ENCODE peak calls at places on chromosome 20, in ten cellular contexts. L is transverse colon, M is omental fat pad, J is progenitor cell of endocrine pancreas, F is adrenal gland, S is kidney epithelial cell, V is HFFc6, T is cardiac muscle cell, P is ovary, E is bronchial epithelial cell. B is an unnamed sample.

GRCh38 chr20:44403194-44404112 is 48.0 kb downstream of the HNF4A start:
- DNase-seq in M (no peak), L (peak), S (no peak), J (no peak), P (no peak), V (no peak), T (no peak), F (no peak), E (no peak), B (no peak)

GRCh38 chr20:9363673-9364072 is 150.7 kb upstream of the LAMP5 start:
- DNase-seq in J (no peak), E (peak), P (no peak), F (no peak), L (no peak), S (no peak), M (no peak), V (no peak), T (no peak), B (no peak)

GRCh38 chr20:33812673-33813462 is 1.7 kb downstream of the CHMP4B start:
- DNase-seq in M (no peak), S (no peak), E (peak), P (no peak), F (no peak), T (no peak), L (no peak), J (no peak), V (no peak), B (no peak)

GRCh38 chr20:47032969-47033578 is 138.4 kb downstream of the EYA2 start:
- DNase-seq in S (no peak), E (no peak), F (no peak), J (no peak), M (no peak), T (no peak), L (no peak), V (no peak), P (no peak), B (no peak)

GRCh38 chr20:47489448-47489872 is 12.2 kb upstream of the NCOA3 start:
- DNase-seq in J (no peak), P (no peak), L (peak), T (no peak), V (no peak), M (no peak), S (no peak), E (no peak), F (peak), B (no peak)

GRCh38 chr20:40776702-40777457 is 87.8 kb upstream of the MAFB start:
- DNase-seq in L (no peak), S (no peak), P (no peak), E (no peak), J (no peak), V (no peak), F (no peak), T (no peak), M (no peak), B (no peak)

GRCh38 chr20:17504326-17504897 is 26.8 kb downstream of the BFSP1 start:
- DNase-seq in V (no peak), T (no peak), E (no peak), S (no peak), F (no peak), L (no peak), J (no peak), M (no peak), P (no peak), B (peak)

GRCh38 chr20:48667481-48667880 is 160.3 kb downstream of the PREX1 start:
- DNase-seq in P (no peak), J (no peak), M (no peak), S (no peak), T (no peak), E (no peak), F (no peak), V (no peak), L (no peak), B (no peak)

GRCh38 chr20:38426006-38426405 is 9.1 kb downstream of the SNHG17 start:
- DNase-seq in F (peak), J (no peak), M (no peak), E (peak), T (peak), L (no peak), S (peak), V (peak), P (no peak), B (no peak)

GRCh38 chr20:21509597-21510331 is 4.1 kb downstream of the NKX2-2 start:
- DNase-seq in E (no peak), M (no peak), S (no peak), F (no peak), V (peak), L (no peak), P (no peak), T (peak), J (no peak), B (no peak)

GRCh38 chr20:32411955-32412706 is 54.0 kb downstream of the ASXL1 start:
- DNase-seq in T (no peak), J (no peak), M (no peak), P (no peak), V (no peak), S (no peak), L (no peak), F (no peak), E (no peak), B (no peak)

GRCh38 chr20:15708984-15709598 is 864.2 kb downstream of the KIF16B start:
- DNase-seq in J (no peak), T (peak), M (no peak), V (no peak), F (peak), E (no peak), L (peak), P (no peak), S (no peak), B (peak)

GRCh38 chr20:58297394-58297793 is 12.1 kb upstream of the RAB22A start:
- DNase-seq in M (no peak), V (no peak), S (no peak), T (no peak), P (no peak), J (no peak), L (no peak), E (no peak), F (peak), B (no peak)

GRCh38 chr20:23147964-23148720 is 62.0 kb upstream of the CD93 start:
- DNase-seq in J (no peak), V (peak), L (no peak), M (no peak), T (peak), F (peak), P (no peak), E (peak), S (peak), B (no peak)

GRCh38 chr20:36275011-36275410 is 31.1 kb upstream of the DLGAP4 start:
- DNase-seq in P (no peak), J (no peak), F (no peak), V (no peak), S (no peak), L (no peak), E (no peak), M (no peak), T (no peak), B (no peak)

GRCh38 chr20:36274248-36274841 is 31.8 kb upstream of the DLGAP4 start:
- DNase-seq in F (no peak), V (no peak), L (no peak), J (no peak), M (no peak), T (no peak), P (no peak), E (no peak), S (no peak), B (no peak)

GRCh38 chr20:36272547-36273220 is 33.5 kb upstream of the DLGAP4 start:
- DNase-seq in M (no peak), E (no peak), F (no peak), V (no peak), L (no peak), J (no peak), T (no peak), P (no peak), S (no peak), B (no peak)

GRCh38 chr20:36271639-36272546 is 34.2 kb upstream of the DLGAP4 start:
- DNase-seq in M (no peak), F (no peak), J (no peak), E (no peak), L (no peak), T (no peak), P (no peak), S (no peak), V (no peak), B (no peak)

DNA sequence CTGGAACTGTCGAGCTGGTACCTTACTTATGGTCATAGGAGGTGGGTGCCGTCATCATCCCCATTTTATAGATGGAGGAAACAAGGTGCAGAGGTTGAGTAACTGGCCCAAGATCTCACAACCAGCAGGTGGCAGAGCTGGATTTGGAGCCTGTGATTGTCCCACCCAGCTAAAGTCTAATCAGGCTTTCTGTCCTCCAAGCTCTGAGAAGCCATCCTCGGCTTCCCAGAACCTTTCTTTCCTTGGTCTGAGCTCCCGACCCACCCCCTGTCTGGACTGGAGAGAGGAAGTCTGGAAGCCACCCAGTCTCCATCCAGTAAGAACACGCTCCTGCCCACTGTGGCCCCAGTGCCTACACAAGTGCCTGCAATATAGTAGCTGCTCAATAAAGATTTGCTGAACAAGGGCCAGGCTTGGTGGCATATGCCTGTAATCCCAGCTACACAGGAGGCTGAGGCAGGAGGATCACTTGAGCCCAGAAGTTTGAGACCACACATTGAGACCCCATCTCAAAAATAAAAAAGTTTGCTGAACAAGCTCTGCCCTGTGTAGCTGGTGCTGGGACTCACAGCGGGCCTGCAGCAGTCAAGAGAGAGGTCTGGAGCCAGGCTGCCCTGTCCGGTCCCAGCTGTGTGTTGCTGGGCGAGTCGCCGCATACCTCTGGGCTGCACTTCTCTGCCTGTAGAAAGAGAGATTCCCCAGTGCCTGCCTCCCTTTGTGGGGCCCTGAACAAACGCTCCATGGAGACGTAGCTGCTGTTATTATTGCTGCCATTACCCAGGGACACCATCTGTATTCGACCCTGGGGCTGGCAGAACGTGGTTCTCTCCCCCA is 32.5 kb upstream of the DLGAP4 start:
- DNase-seq in T (peak), L (no peak), J (no peak), F (no peak), S (no peak), M (no peak), V (peak), E (peak), P (no peak), B (no peak)
- TF ChIP-seq CTCF in T (peak), L (peak), J (peak), F (peak), S (peak), M (no peak), V (peak), E (peak), P (no peak), B (no peak)

GRCh38 chr20:45965169-45966002 is 6.6 kb downstream of the ZNF335 start:
- DNase-seq in T (no peak), P (no peak), V (no peak), F (no peak), J (no peak), S (no peak), E (no peak), L (no peak), M (no peak), B (no peak)

GRCh38 chr20:45964024-45964423 is 8.0 kb downstream of the ZNF335 start:
- DNase-seq in F (no peak), S (no peak), M (no peak), V (no peak), T (no peak), E (no peak), J (no peak), P (no peak), L (no peak), B (no peak)

GRCh38 chr20:45959956-45960630 is 11.9 kb downstream of the ZNF335 start:
- DNase-seq in J (no peak), P (no peak), M (no peak), L (no peak), S (no peak), T (no peak), E (no peak), V (no peak), F (no peak), B (no peak)

GRCh38 chr20:45962031-45962755 is 9.8 kb downstream of the ZNF335 start:
- DNase-seq in M (no peak), P (no peak), T (no peak), E (no peak), J (no peak), S (no peak), V (no peak), F (no peak), L (no peak), B (no peak)

GRCh38 chr20:45963059-45964011 is 8.7 kb downstream of the ZNF335 start:
- DNase-seq in J (no peak), V (peak), S (peak), F (no peak), P (no peak), E (peak), M (no peak), L (no peak), T (peak), B (no peak)
- TF ChIP-seq CTCF in J (peak), V (peak), S (peak), F (peak), P (no peak), E (peak), M (no peak), L (peak), T (peak), B (no peak)

DNA sequence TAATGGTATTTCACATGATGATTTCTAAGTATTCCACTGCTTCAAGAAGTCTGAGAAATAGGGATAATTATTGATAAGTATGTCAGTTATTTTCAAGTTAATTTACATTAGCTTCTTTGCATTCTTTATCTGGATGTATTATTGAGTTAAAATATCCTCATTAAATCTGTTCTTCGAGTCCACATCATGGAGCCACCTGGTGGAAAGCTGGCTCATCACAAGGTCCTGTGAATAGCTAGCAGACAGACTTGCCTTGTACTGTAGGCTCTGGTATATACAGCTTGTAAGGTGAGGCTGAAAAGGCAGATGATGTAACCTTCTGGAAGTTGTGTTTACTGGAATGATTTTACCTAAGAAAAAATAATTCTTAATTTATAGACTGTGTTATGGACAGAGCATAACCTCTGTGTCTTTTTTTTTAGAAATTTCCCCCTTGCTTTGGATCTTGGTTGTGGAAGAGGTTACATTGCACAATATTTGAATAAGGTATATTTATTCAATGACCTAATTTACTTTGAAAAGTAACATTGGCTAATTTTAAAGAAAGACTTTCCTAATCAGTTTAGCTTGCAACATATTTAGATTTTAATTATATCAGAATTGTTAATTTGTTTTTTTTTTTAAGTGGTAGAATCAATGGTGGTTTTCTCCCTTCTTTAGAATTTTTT is 3.5 kb downstream of the NDUFAF5 start:
- DNase-seq in P (no peak), S (no peak), M (no peak), E (peak), F (peak), L (peak), J (no peak), V (peak), T (peak), B (no peak)
- TF ChIP-seq CTCF in P (no peak), S (peak), M (no peak), E (peak), F (peak), L (peak), J (peak), V (peak), T (peak), B (peak)

GRCh38 chr20:61965606-61966491 is 99.8 kb downstream of the TAF4 start:
- DNase-seq in J (no peak), L (no peak), F (no peak), M (no peak), S (no peak), P (peak), T (no peak), E (no peak), V (no peak), B (no peak)
- TF ChIP-seq CTCF in J (no peak), L (no peak), F (no peak), M (no peak), S (no peak), P (no peak), T (no peak), E (no peak), V (peak), B (no peak)

DNA sequence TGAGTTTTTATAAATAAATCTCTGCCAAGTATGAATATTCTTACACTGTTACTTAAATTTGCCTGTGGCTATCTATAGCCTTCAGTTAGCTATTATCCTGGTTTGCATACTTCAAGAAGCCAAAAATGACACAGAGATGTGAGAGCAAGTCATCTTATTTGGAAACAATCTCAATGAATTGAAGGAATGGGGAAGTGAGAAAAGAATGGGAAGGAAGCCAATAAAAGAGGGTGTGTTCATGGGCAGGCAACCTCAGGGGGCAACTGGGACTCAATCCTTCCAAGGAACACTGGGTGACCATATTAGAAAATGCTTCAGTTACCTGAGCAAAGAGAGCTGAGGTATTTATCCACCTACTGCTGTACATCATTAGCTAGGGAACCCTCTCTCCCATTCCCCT is 9.9 kb downstream of the HAO1 start:
- DNase-seq in F (no peak), S (no peak), J (no peak), P (no peak), E (no peak), T (no peak), L (no peak), M (no peak), V (no peak), B (no peak)
- TF ChIP-seq CTCF in F (no peak), S (no peak), J (no peak), P (no peak), E (no peak), T (no peak), L (no peak), M (no peak), V (no peak), B (no peak)

DNA sequence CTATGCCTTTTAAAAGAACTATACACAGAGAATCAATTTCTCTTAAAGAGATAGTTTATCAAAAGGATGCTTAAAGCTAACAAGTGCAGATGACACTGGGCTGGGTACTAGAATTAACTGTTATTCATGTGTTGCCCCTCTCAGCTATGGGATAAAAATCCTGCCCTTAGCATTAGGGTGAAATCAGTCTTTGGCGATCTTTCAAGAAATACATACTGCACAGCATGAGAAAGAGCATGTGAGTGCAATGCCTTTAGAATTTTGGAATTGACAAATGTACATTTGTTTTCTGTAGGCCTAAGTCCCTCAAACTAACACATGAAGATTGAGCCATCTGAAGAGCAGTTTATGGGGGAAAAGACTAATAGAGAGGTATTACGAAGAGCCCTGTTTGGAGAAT is 115.4 kb downstream of the ZFP64 start:
- DNase-seq in F (no peak), M (no peak), V (no peak), L (no peak), E (no peak), J (no peak), S (no peak), T (peak), P (no peak), B (no peak)
- TF ChIP-seq CTCF in F (no peak), M (no peak), V (no peak), L (no peak), E (no peak), J (no peak), S (no peak), T (no peak), P (no peak), B (no peak)

DNA sequence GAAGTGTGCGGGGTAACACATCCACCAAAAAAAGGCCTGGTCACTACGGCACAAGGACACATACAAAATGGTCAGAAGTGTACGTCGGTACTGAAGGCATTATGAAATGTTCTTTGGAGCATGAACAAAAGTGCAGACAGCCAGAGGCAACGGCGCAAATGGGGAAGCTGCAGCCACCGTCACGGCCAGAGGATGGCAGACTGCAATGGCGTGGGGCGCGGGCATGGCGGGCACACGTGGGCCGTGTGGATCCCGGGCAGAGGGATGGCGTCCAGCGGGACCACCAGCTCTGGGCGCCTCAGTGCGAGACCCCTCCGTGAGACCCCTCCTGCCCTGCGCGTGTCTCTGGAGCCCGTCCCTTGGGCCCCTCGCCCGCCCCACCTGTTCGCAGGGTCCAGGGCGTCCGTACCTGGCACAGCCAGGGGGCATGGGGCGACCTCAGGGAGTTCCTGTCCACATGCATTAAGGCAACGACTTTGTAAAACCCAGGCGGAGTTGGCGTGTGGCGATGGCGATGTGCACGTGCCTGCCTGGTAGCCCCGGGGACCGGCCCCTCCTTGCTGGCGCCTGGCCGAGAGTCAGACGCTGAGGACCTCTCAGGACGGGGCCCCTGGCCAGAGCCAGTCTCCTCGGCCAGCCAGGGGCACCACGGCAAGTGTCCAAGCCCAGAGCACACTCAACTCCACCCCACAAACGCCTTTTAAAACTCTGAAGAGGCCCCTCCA is 39.5 kb upstream of the CHRNA4 start:
- DNase-seq in M (no peak), L (no peak), F (no peak), J (no peak), S (no peak), P (no peak), E (no peak), V (no peak), T (no peak), B (no peak)
- TF ChIP-seq CTCF in M (no peak), L (no peak), F (no peak), J (no peak), S (no peak), P (no peak), E (no peak), V (no peak), T (no peak), B (no peak)

GRCh38 chr20:50857348-50857747 is 62.5 kb downstream of the BCAS4 start:
- DNase-seq in P (no peak), M (no peak), S (no peak), L (no peak), F (no peak), V (no peak), E (no peak), J (no peak), T (no peak), B (no peak)

GRCh38 chr20:50856475-50857041 is 61.7 kb downstream of the BCAS4 start:
- DNase-seq in P (no peak), E (no peak), L (no peak), S (no peak), T (no peak), M (no peak), V (no peak), J (no peak), F (no peak), B (no peak)

GRCh38 chr20:50854512-50855249 is 59.8 kb downstream of the BCAS4 start:
- DNase-seq in P (no peak), M (no peak), E (no peak), F (no peak), V (no peak), S (no peak), J (no peak), L (no peak), T (no peak), B (no peak)

GRCh38 chr20:50858525-50858924 is 63.7 kb downstream of the BCAS4 start:
- DNase-seq in S (no peak), P (no peak), F (no peak), T (no peak), V (no peak), J (no peak), M (no peak), L (no peak), E (no peak), B (no peak)

GRCh38 chr20:50855498-50856474 is 60.9 kb downstream of the BCAS4 start:
- DNase-seq in F (peak), P (no peak), J (no peak), E (peak), T (no peak), S (peak), L (no peak), V (peak), M (no peak), B (no peak)
- TF ChIP-seq CTCF in F (no peak), P (no peak), J (no peak), E (no peak), T (no peak), S (no peak), L (no peak), V (no peak), M (no peak), B (no peak)